ENCODE peak calls at places on chromosomes 11 and 22, in seven cellular contexts. Z is renal cortical epithelial cell; N is mesenteric fat pad; C is stimulated activated effector memory CD8-positive, alpha-beta T cell treated with anti-CD3 and anti-CD28 coated beads, Interleukin-12 subunit alpha, Interleukin-12 subunit beta, amount 100 ng/mL, for 72 hours; E is DMS 273 treated with DMSO at 0.1 percent for 48 hours; D is T-helper 2 cell; A is naive thymus-derived CD8-positive, alpha-beta T cell. V is an unnamed sample.

GRCh38 chr11:15845261-15845660 is 511.1 kb downstream of the SOX6 start:
- DNase-seq in D (no peak), Z (no peak), C (no peak), N (no peak), A (no peak), E (no peak), V (no peak)

GRCh38 chr11:14054708-14055107 is 92.2 kb downstream of the SPON1 start:
- DNase-seq in N (no peak), E (no peak), Z (no peak), D (no peak), C (no peak), A (peak), V (no peak)

GRCh38 chr11:27950339-27950738 is 157.6 kb downstream of the KIF18A start:
- DNase-seq in C (no peak), N (no peak), Z (no peak), A (no peak), D (no peak), E (no peak), V (no peak)

GRCh38 chr11:287821-288327 is 1.1 kb upstream of the PGGHG start:
- DNase-seq in E (no peak), C (no peak), D (peak), Z (no peak), N (peak), A (peak), V (peak)

GRCh38 chr11:119167933-119168332 is 592 bp upstream of the NLRX1 start:
- DNase-seq in D (no peak), C (no peak), A (no peak), Z (no peak), E (no peak), N (no peak), V (no peak)

GRCh38 chr11:76792505-76793264 is 9.5 kb downstream of the TSKU start:
- DNase-seq in D (no peak), A (no peak), E (no peak), Z (no peak), C (no peak), N (no peak), V (no peak)

GRCh38 chr11:2208691-2209369 is 37.2 kb upstream of the TH start:
- DNase-seq in Z (peak), D (peak), E (no peak), C (no peak), A (no peak), N (peak), V (no peak)

GRCh38 chr11:86919557-86920210 is 35.5 kb downstream of the FZD4 start:
- DNase-seq in A (peak), C (no peak), Z (peak), E (peak), D (no peak), N (no peak), V (peak)

GRCh38 chr11:15471709-15472404 is 357.1 kb downstream of the INSC start:
- DNase-seq in E (no peak), N (no peak), Z (peak), D (no peak), A (no peak), C (no peak), V (no peak)

GRCh38 chr22:38153821-38154562 is 27.6 kb downstream of the PLA2G6 start:
- DNase-seq in Z (peak), C (no peak), N (peak), E (peak), A (no peak), D (no peak), V (no peak)

GRCh38 chr11:30984442-30984816 is 385.1 kb downstream of the DCDC1 start:
- DNase-seq in A (no peak), C (no peak), E (no peak), D (no peak), Z (peak), N (no peak), V (no peak)

GRCh38 chr22:33605686-33606085 is 314.6 kb downstream of the LARGE1 start:
- DNase-seq in Z (no peak), E (no peak), C (no peak), D (no peak), A (no peak), N (no peak), V (no peak)

V was measured in AML-193.